ENCODE peak calls at places on chromosomes 5 and 9, in five cellular contexts. G is IMR-90, S is cardiac fibroblast, L is PC-3, T is dorsolateral prefrontal cortex. M is an unnamed sample.

GRCh38 chr9:37942616-37943328 is 38.8 kb upstream of the SLC25A51 start:
- DNase-seq in G (no peak), S (no peak), L (peak), T (no peak), M (no peak)

GRCh38 chr9:3478549-3478953 is 47.2 kb downstream of the RFX3 start:
- DNase-seq in G (no peak), S (peak), L (peak), T (no peak), M (no peak)

GRCh38 chr9:10232352-10232930 is 380.4 kb downstream of the PTPRD start:
- DNase-seq in G (peak), S (peak), L (peak), T (no peak), M (no peak)

GRCh38 chr5:134005415-134006118 is 792 bp upstream of the VDAC1 start:
- DNase-seq in G (no peak), S (peak), L (peak), T (peak), M (peak)

GRCh38 chr9:5122542-5122941 is 62.9 kb downstream of the INSL6 start:
- DNase-seq in G (no peak), S (no peak), L (peak), T (no peak), M (no peak)

GRCh38 chr9:73216016-73216415 is 64.4 kb downstream of the ANXA1 start:
- DNase-seq in G (no peak), S (no peak), L (no peak), T (no peak), M (no peak)

GRCh38 chr9:136846376-136847064 is 2.7 kb upstream of the PHPT1 start:
- DNase-seq in G (no peak), S (no peak), L (no peak), T (no peak), M (no peak)

GRCh38 chr5:133299021-133299420 is 247.2 kb downstream of the HSPA4 start:
- DNase-seq in G (no peak), S (no peak), L (no peak), T (no peak), M (no peak)

GRCh38 chr5:126002222-126002897 is 420.8 kb upstream of the GRAMD2B start:
- DNase-seq in G (peak), S (peak), L (no peak), T (no peak), M (no peak)

GRCh38 chr9:35996358-35996970 is 38.5 kb upstream of the OR2S2 start:
- DNase-seq in G (peak), S (peak), L (no peak), T (no peak), M (no peak)

GRCh38 chr5:151094054-151094858 is 13.4 kb upstream of the TNIP1 start:
- DNase-seq in G (peak), S (peak), L (peak), T (no peak), M (no peak)

GRCh38 chr5:91272858-91273257 is 110.3 kb downstream of the ARRDC3 start:
- DNase-seq in G (peak), S (no peak), L (peak), T (no peak), M (no peak)

GRCh38 chr5:59673438-59674058 is 220.0 kb downstream of the PDE4D start:
- DNase-seq in G (peak), S (peak), L (peak), T (no peak), M (no peak)

GRCh38 chr9:119968837-119969707 is 599.8 kb upstream of the BRINP1 start:
- DNase-seq in G (peak), S (peak), L (peak), T (peak), M (peak)

GRCh38 chr5:148740966-148741742 is 85.3 kb upstream of the ADRB2 start:
- DNase-seq in G (peak), S (peak), L (peak), T (no peak), M (no peak)

GRCh38 chr5:36666304-36666703 is 59.9 kb downstream of the SLC1A3 start:
- DNase-seq in G (no peak), S (no peak), L (no peak), T (no peak), M (no peak)

GRCh38 chr5:66738136-66738535 is 141.9 kb downstream of the MAST4 start:
- DNase-seq in G (no peak), S (no peak), L (no peak), T (no peak), M (no peak)

GRCh38 chr5:159412284-159413046 is 82.2 kb upstream of the IL12B start:
- DNase-seq in G (no peak), S (peak), L (no peak), T (no peak), M (no peak)

DNA sequence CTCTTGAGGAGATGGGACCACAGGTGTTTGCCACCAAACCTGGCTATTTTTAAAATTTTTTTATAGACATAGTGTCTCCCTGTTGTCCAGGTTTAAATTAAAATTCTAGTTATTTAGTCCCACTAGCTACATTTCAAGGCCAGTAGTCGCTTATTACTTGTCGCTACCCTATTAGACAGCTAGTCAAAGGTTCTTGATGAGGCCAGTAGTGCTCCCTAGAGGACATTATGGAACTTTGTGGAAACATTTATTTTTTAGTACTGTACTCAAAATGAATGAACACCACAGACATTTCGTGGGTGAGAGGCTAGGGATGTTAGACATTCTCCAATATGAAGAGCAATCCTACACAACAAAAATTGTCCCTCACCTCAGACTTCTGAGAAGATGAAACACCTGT is 14.4 kb upstream of the GRXCR2 start:
- DNase-seq in G (no peak), S (no peak), L (peak), T (no peak), M (no peak)
- TF ChIP-seq CTCF in G (no peak), S (no peak), L (peak), T (no peak), M (no peak)

GRCh38 chr5:76576468-76576867 is 46.7 kb downstream of the F2RL2 start:
- DNase-seq in G (no peak), S (no peak), L (no peak), T (no peak), M (no peak)

GRCh38 chr5:76571595-76571994 is 51.6 kb downstream of the F2RL2 start:
- DNase-seq in G (no peak), S (no peak), L (no peak), T (no peak), M (no peak)
- TF ChIP-seq CTCF in G (no peak), S (no peak), L (peak), T (peak), M (peak)

DNA sequence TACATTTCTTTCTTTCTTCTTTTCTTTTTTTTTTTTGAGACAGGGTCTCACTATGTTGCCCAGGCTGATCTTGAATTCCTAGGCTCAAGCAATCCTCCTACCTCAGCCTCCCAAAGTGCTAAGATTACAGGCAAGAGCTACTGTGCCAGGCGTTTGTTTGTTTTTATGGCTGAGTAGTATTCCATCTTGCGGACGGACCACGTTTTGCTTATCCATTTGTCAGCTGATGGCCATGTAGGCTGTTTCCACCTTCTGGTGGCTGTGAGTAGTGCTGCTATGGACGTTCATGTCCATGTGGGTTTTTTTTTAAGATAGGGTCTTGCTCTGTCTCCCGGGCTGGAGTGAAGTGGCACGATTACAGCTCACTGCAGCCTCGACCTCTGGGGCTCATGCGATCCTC is 2.5 kb downstream of the DOK3 start:
- DNase-seq in G (no peak), S (no peak), L (peak), T (no peak), M (no peak)
- TF ChIP-seq CTCF in G (peak), S (peak), L (peak), T (no peak), M (peak)

DNA sequence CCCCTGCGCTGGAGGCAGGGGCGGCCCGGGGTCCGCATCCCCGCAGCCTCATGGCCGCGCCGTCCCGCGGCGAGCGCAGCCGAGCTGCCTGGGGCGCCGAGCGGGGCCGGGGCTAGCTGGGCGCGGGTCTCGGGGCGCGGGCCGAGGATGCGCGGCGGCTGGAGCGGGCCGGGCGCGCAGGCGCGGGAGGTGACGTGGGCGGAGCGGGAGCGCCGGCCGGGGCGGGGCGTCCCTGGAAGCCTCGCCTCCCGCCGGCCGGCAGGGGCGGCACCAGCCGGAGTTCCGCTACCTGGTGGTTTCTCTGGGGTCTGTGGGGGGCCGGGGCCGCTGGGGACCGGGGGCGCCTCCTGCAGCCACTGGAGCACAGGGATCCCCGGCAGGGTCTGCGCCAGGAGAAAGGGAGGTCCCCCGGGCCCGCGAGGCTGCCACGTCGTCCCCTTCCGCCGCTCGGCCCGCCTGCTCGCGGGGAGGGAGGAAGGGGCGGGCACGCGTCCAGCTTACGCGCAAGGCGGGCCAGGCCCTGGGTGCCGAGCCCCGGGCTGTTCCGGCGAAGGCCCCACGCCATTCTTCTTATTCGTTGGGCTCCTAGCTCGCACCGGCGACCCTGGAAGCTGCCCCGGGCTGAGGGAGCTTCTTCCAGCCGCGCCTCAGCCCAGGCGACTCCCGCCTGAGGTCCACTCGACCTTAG is at the start of gene LPCAT1:
- DNase-seq in G (peak), S (peak), L (peak), T (peak), M (peak)
- TF ChIP-seq CTCF in G (no peak), S (no peak), L (no peak), T (no peak), M (peak)

GRCh38 chr5:33043598-33043997 is 332.5 kb downstream of the NPR3 start:
- DNase-seq in G (no peak), S (no peak), L (peak), T (no peak), M (no peak)

GRCh38 chr5:33046091-33046490 is 335.0 kb downstream of the NPR3 start:
- DNase-seq in G (no peak), S (no peak), L (no peak), T (no peak), M (no peak)

GRCh38 chr5:33049845-33050244 is 338.7 kb downstream of the NPR3 start:
- DNase-seq in G (peak), S (peak), L (peak), T (no peak), M (no peak)

GRCh38 chr5:33048315-33048714 is 337.2 kb downstream of the NPR3 start:
- DNase-seq in G (no peak), S (no peak), L (no peak), T (no peak), M (no peak)

GRCh38 chr5:33049298-33049697 is 338.2 kb downstream of the NPR3 start:
- DNase-seq in G (no peak), S (no peak), L (peak), T (no peak), M (no peak)
- TF ChIP-seq CTCF in G (no peak), S (no peak), L (no peak), T (no peak), M (no peak)

GRCh38 chr9:124322618-124323432 is 65.1 kb downstream of the NEK6 start:
- DNase-seq in G (no peak), S (peak), L (no peak), T (no peak), M (no peak)

GRCh38 chr9:124321935-124322334 is 64.2 kb downstream of the NEK6 start:
- DNase-seq in G (no peak), S (no peak), L (no peak), T (no peak), M (no peak)

GRCh38 chr9:124321416-124321815 is 63.7 kb downstream of the NEK6 start:
- DNase-seq in G (no peak), S (no peak), L (no peak), T (no peak), M (no peak)

GRCh38 chr9:124323904-124324303 is 66.2 kb downstream of the NEK6 start:
- DNase-seq in G (no peak), S (no peak), L (no peak), T (no peak), M (no peak)

DNA sequence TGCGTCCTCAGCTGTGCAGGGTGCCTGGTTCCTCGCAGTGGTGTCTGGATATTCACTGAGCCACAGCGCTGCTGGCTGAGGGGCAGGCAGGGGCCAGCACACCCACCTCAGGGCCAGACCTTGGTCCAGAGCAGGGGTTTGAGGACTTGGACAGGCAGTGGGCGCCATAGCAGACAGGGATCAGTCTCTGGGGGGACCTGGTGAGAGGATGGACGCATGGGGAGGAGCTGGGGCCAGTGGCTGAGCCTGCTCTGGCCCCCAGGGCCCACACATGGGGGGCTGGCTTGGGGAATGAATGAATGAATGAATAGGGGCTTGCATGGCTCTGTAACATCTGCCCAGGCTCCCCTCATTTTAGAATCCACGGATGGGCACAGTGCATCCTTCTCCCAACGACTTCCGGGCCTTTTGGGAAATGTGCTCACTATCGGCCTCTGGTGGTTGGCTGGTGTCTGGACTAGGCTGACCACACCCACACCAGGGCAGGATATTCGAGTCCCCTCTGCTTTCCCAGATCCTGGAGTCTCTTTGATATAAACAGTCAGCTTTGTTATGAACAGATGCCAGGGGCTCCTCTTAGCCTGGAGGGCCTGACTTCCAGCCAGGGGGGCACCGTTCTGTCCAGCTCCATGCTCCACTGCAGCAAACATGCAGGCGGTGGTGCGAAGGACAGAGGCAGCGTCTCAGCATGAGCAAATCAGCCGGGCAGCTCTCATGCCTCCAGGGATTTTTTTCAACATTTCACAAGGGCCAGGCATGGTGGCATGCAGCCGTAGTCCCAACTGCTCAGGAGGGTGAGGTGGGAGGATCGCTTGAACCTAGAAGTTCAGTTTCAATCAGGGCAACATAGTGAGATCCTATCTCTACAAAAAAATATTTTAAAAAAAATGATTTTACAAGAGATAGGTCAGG is 62.6 kb downstream of the NEK6 start:
- DNase-seq in G (peak), S (peak), L (peak), T (peak), M (peak)
- TF ChIP-seq CTCF in G (peak), S (peak), L (peak), T (peak), M (peak)

GRCh38 chr9:23841304-23841703 is 15.3 kb upstream of the ELAVL2 start:
- DNase-seq in G (no peak), S (no peak), L (no peak), T (no peak), M (no peak)

DNA sequence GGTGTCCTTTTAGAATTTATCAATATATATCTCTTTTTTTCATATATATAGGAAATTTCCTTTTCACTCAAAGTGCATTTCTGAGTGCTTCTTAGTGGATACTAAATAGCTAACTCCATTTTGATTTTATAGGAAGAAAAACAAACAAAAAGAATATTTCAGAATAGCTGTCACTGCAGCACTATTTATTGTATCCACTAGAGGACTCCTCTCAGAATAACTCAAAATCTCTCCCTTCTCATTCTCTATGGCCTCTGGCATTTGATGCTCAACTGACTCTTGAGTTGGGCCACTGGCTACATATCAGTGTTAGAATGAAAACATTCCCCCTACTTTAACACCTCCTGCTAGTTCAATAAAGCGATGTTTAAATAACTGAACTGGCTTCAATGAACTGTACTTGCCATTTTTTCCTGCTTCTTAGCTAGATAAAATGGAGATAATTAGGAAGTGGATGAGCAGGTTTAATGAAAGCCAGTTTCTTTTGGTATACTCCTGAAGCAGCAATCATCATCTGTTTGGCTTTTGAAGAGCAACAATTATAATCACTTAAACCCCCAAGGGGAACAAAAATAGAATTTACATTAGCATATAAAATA is 16.6 kb upstream of the ELAVL2 start:
- DNase-seq in G (no peak), S (no peak), L (peak), T (no peak), M (no peak)
- TF ChIP-seq CTCF in G (no peak), S (no peak), L (peak), T (no peak), M (peak)

M was measured in glutamatergic neuron.